ENCODE peak calls at places on chromosomes 3 and 15, in eight cellular contexts. G is transverse colon, V is nucleus accumbens, I is uterus, N is adipocyte, S is WTC11, M is mesendoderm, Q is iPS DF 19.7. P is an unnamed sample.
A peak's percentile ranks its signal among the peaks of the same experiment; 100 is the strongest.

GRCh38 chr3:81531256-81531655 is 230.2 kb downstream of the GBE1 start:
- DNase-seq in V (no peak), M (no peak), N (no peak), Q (no peak), G (no peak), I (no peak), S (no peak), P (no peak)

GRCh38 chr15:37789881-37790280 is 144.6 kb upstream of the TMCO5A start:
- DNase-seq in N (peak; percentile 60), I (no peak), V (no peak), S (no peak), G (no peak), M (no peak), Q (no peak), P (peak; percentile 38)

GRCh38 chr15:47505712-47506542 is 211.4 kb upstream of the SEMA6D start:
- DNase-seq in N (peak; percentile 72), S (no peak), M (no peak), Q (no peak), I (no peak), G (no peak), V (peak; percentile 19), P (no peak)

GRCh38 chr3:129485681-129486056 is 42.8 kb upstream of the RHO start:
- DNase-seq in G (peak; percentile 68), N (peak; percentile 98), Q (no peak), M (peak; percentile 56), S (no peak), V (peak; percentile 33), I (peak; percentile 86), P (peak; percentile 89)

GRCh38 chr3:126557415-126557745 is 1.4 kb downstream of the C3orf22 start:
- DNase-seq in N (no peak), G (peak; percentile 3), V (no peak), M (no peak), Q (no peak), I (peak; percentile 5), S (no peak), P (no peak)

GRCh38 chr3:61646360-61646759 is 85.0 kb downstream of the PTPRG start:
- DNase-seq in Q (no peak), G (no peak), V (no peak), N (no peak), S (no peak), M (no peak), I (no peak), P (no peak)

GRCh38 chr3:66593978-66594377 is 93.2 kb upstream of the LRIG1 start:
- DNase-seq in Q (no peak), V (no peak), N (peak; percentile 89), S (no peak), G (no peak), M (peak; percentile 7), I (no peak), P (peak; percentile 35)

GRCh38 chr15:70258369-70259029 is 160.8 kb upstream of the TLE3 start:
- DNase-seq in M (no peak), V (no peak), Q (no peak), N (no peak), I (no peak), S (no peak), G (peak; percentile 50), P (no peak)

GRCh38 chr3:64915778-64916177 is 228.0 kb upstream of the ADAMTS9 start:
- DNase-seq in N (peak; percentile 59), I (peak; percentile 40), G (no peak), S (no peak), M (no peak), Q (no peak), V (no peak), P (no peak)

GRCh38 chr3:184678317-184679055 is 33.4 kb downstream of the MAGEF1 start:
- DNase-seq in S (no peak), G (no peak), Q (no peak), I (no peak), V (no peak), N (no peak), M (no peak), P (no peak)

P was measured in AG08396.